ENCODE peak calls at places on chromosome 12, in six cellular contexts. G is IMR-90, T is H9, L is H1, Y is neuronal stem cell, E is trophoblast cell. P is an unnamed sample.
A peak's percentile ranks its signal among the peaks of the same experiment; 100 is the strongest.

GRCh38 chr12:19183121-19183838 is 53.7 kb downstream of the PLEKHA5 start:
- DNase-seq in G (peak; percentile 37), Y (no peak), L (no peak), T (no peak), E (no peak), P (peak; percentile 47)

GRCh38 chr12:56298828-56299227 is 1.3 kb downstream of the CS start:
- DNase-seq in T (no peak), E (no peak), L (no peak), Y (no peak), G (no peak), P (no peak)

GRCh38 chr12:627863-628805 is 35.1 kb downstream of the NINJ2 start:
- DNase-seq in G (no peak), T (no peak), L (no peak), Y (no peak), E (peak; percentile 85), P (no peak)

GRCh38 chr12:42516573-42516972 is 73.0 kb downstream of the PRICKLE1 start:
- DNase-seq in T (no peak), Y (no peak), G (no peak), L (no peak), E (no peak), P (no peak)

GRCh38 chr12:78797201-78797931 is 67.2 kb upstream of the SYT1 start:
- DNase-seq in E (peak; percentile 81), G (peak; percentile 78), T (no peak), L (no peak), Y (no peak), P (no peak)

GRCh38 chr12:2963154-2963759 is 4.1 kb downstream of the TEAD4 start:
- DNase-seq in Y (no peak), G (no peak), E (no peak), T (peak; percentile 77), L (peak; percentile 61), P (peak; percentile 22)

GRCh38 chr12:81558031-81558430 is 201.1 kb downstream of the PPFIA2 start:
- DNase-seq in Y (no peak), G (peak; percentile 6), E (no peak), T (no peak), L (no peak), P (peak; percentile 3)

GRCh38 chr12:57618966-57619433 is 7.8 kb downstream of the ARHGEF25 start:
- DNase-seq in Y (no peak), G (no peak), L (peak; percentile 59), T (no peak), E (no peak), P (no peak)

GRCh38 chr12:124518051-124518932 is 49.1 kb downstream of the NCOR2 start:
- DNase-seq in E (no peak), T (no peak), G (peak; percentile 99), Y (peak; percentile 75), L (no peak), P (peak; percentile 100)

GRCh38 chr12:51818567-51819300 is 29.8 kb downstream of the FIGNL2 start:
- DNase-seq in L (no peak), T (no peak), Y (no peak), G (peak; percentile 73), E (no peak), P (peak; percentile 22)

GRCh38 chr12:117167769-117168168 is 22.5 kb downstream of the FBXO21 start:
- DNase-seq in E (no peak), G (no peak), Y (no peak), L (no peak), T (no peak), P (no peak)

GRCh38 chr12:132196038-132196872 is 52.0 kb downstream of the NOC4L start:
- DNase-seq in E (no peak), Y (no peak), T (no peak), G (no peak), L (no peak), P (no peak)

GRCh38 chr12:48999371-49000131 is at the start of gene DDN:
- DNase-seq in T (peak; percentile 61), E (peak; percentile 36), Y (no peak), L (peak; percentile 72), G (peak; percentile 52), P (peak; percentile 75)

GRCh38 chr12:84811291-84811690 is 101.3 kb downstream of the SLC6A15 start:
- DNase-seq in Y (no peak), L (no peak), G (peak; percentile 10), T (no peak), E (no peak), P (no peak)

GRCh38 chr12:84814664-84815245 is 97.8 kb downstream of the SLC6A15 start:
- DNase-seq in T (no peak), L (no peak), Y (no peak), G (peak; percentile 21), E (no peak), P (no peak)

GRCh38 chr12:84817297-84817696 is 95.3 kb downstream of the SLC6A15 start:
- DNase-seq in Y (no peak), G (no peak), T (no peak), L (no peak), E (no peak), P (no peak)

DNA sequence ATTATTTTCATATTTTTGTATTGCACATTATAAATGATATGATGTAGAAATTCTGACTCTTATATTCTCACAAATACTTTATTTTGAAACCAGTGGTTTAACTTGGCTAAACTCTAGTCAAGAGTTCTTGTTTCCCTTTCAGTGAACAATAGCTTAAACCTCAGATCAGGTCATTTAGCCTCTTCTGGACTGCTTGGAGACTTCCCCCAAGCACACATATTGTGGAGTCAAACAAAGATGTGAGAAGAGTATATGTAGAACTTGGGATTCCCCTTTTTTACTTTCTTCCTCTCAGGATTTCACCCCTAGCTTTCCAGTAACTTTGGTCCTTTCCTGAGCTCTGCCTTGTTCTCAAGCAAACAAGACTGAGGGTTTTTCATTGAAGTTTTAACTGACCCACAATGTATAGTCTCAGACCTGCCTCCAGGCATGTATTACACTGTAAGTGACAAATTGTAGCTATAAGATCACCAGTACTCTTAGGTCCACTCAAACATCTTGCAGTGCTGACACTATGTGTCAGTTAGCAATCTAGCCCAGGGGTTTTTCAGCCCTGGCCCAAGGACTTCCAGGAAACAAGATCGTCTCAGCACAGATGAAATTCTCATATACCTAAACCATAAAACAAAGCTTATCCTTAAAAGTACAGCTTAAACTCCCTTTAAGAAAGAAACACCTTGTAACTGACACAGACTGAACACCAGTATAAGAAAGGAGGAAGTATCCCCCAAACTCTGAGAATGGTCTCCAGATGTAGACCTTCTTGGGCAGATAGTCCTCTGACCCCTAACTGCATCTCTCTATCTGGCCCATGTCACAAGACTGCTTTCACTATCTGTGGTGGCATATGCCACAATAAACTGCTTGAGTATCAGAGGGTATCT is 98.6 kb downstream of the SLC6A15 start:
- DNase-seq in L (no peak), Y (no peak), G (no peak), T (no peak), E (no peak), P (no peak)
- H4K91ac ChIP-seq in L (no peak overlapping the region), Y (no peak overlapping the region), G (no peak overlapping the region), T (no peak overlapping the region), E (no peak overlapping the region), P (no peak overlapping the region)

GRCh38 chr12:68454855-68455254 is 122.7 kb upstream of the MDM1 start:
- DNase-seq in G (no peak), T (no peak), Y (no peak), L (no peak), E (no peak), P (no peak)

GRCh38 chr12:68455676-68456345 is 123.6 kb upstream of the MDM1 start:
- DNase-seq in L (no peak), Y (no peak), T (no peak), E (no peak), G (peak; percentile 12), P (no peak)

GRCh38 chr12:68461645-68462044 is 129.5 kb upstream of the MDM1 start:
- DNase-seq in E (no peak), G (no peak), T (no peak), L (no peak), Y (no peak), P (no peak)

GRCh38 chr12:68462799-68463198 is 130.6 kb upstream of the MDM1 start:
- DNase-seq in L (no peak), Y (no peak), E (no peak), T (no peak), G (no peak), P (no peak)

GRCh38 chr12:68460236-68460635 is 128.1 kb upstream of the MDM1 start:
- DNase-seq in G (no peak), T (no peak), Y (no peak), E (no peak), L (no peak), P (no peak)
- H4K91ac ChIP-seq in G (no peak overlapping the region), T (no peak overlapping the region), Y (no peak overlapping the region), E (no peak overlapping the region), L (no peak overlapping the region), P (no peak overlapping the region)

DNA sequence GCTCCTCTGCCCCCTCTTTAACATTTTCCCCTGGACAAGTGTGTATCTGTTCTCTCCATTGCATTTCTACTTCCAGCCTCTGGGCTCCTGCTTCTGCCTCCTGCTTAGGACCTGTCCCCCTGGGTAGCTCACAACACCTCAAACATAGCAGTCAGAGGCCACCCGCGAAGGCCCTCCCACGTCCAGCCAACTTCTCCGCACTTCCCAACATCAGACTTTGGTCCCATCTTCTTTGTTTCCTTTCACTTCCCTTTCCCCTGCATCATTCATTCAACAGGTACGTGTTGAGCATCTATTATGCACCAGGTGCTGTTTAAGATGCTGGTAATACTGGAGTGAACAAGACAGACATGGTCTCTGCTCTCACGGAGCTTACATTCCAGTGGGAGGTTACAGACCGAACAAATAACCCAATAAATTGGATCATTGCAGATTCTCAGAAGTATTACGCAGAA is 3.1 kb downstream of the C12orf57 start:
- DNase-seq in G (no peak), T (no peak), Y (no peak), E (no peak), L (no peak), P (no peak)
- H4K91ac ChIP-seq in G (no peak overlapping the region), T (no peak overlapping the region), Y (no peak overlapping the region), E (peak overlapping the region; percentile 48), L (no peak overlapping the region), P (no peak overlapping the region)

GRCh38 chr12:10783252-10783651 is 19.2 kb downstream of the TAS2R7 start:
- DNase-seq in L (no peak), G (no peak), T (no peak), E (no peak), Y (no peak), P (no peak)

DNA sequence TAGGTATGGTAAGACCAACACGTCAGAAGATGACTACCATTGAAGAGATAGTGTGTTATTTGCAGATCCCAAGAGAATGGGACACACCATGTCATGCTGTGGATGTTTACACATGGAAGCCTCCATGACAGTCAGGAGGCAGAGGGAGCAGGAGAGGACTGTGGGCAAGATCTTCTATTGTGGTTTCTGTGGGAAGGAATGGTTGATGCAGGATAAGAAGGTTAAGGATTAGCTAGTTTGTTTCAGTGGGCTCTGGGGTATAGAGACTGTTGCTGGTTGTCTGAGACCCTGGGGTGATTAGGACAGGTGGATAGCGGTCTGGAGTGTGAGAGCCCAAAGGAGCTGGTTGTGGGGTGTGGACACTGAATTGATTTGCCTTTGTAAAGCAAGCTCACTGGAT is 23.3 kb downstream of the TAS2R7 start:
- DNase-seq in E (no peak), G (no peak), T (no peak), Y (no peak), L (no peak), P (no peak)
- H4K91ac ChIP-seq in E (no peak overlapping the region), G (no peak overlapping the region), T (no peak overlapping the region), Y (no peak overlapping the region), L (no peak overlapping the region), P (no peak overlapping the region)

P was measured in mesenchymal stem cell.